ENCODE peak calls at places on chromosome 18, in six cellular contexts. R, F, Y, L, U and D are unnamed samples.

GRCh38 chr18:47758000-47758399 is 172.5 kb downstream of the SMAD2 start:
- DNase-seq in R (no peak), F (no peak), Y (no peak), L (no peak), U (no peak), D (no peak)

GRCh38 chr18:21063011-21063410 is 48.6 kb downstream of the ROCK1 start:
- DNase-seq in R (no peak), F (no peak), Y (no peak), L (no peak), U (no peak), D (no peak)

GRCh38 chr18:31185551-31185950 is 22.9 kb upstream of the DSC1 start:
- DNase-seq in R (no peak), F (no peak), Y (no peak), L (no peak), U (no peak), D (no peak)

GRCh38 chr18:48986851-48987761 is 36.3 kb upstream of the SMAD7 start:
- DNase-seq in R (no peak), F (no peak), Y (no peak), L (no peak), U (no peak), D (no peak)

GRCh38 chr18:62634991-62635630 is 80.2 kb upstream of the PHLPP1 start:
- DNase-seq in R (no peak), F (peak; percentile 13), Y (no peak), L (no peak), U (no peak), D (no peak)

GRCh38 chr18:57353940-57354461 is 1.6 kb downstream of the ST8SIA3 start:
- DNase-seq in R (no peak), F (no peak), Y (peak; percentile 47), L (peak; percentile 29), U (no peak), D (no peak)

GRCh38 chr18:48996901-48997463 is 46.2 kb upstream of the SMAD7 start:
- DNase-seq in R (no peak), F (no peak), Y (peak; percentile 29), L (no peak), U (no peak), D (peak; percentile 39)

GRCh38 chr18:35042389-35043066 is 1.3 kb downstream of the MAPRE2 start:
- DNase-seq in R (no peak), F (no peak), Y (no peak), L (no peak), U (no peak), D (no peak)

GRCh38 chr18:63298393-63299015 is 21.1 kb downstream of the BCL2 start:
- DNase-seq in R (no peak), F (no peak), Y (no peak), L (no peak), U (no peak), D (no peak)

GRCh38 chr18:35511833-35512232 is 14.1 kb upstream of the INO80C start:
- DNase-seq in R (no peak), F (no peak), Y (no peak), L (no peak), U (no peak), D (no peak)

GRCh38 chr18:79404567-79404910 is 8.8 kb downstream of the NFATC1 start:
- DNase-seq in R (no peak), F (no peak), Y (no peak), L (no peak), U (no peak), D (peak; percentile 46)

GRCh38 chr18:50240083-50240563 is 26.2 kb downstream of the CFAP53 start:
- DNase-seq in R (no peak), F (no peak), Y (no peak), L (no peak), U (no peak), D (no peak)

GRCh38 chr18:75582406-75582821 is 154.9 kb upstream of the SMIM21 start:
- DNase-seq in R (no peak), F (no peak), Y (no peak), L (no peak), U (no peak), D (no peak)

GRCh38 chr18:28766027-28766426 is 589.1 kb upstream of the CDH2 start:
- DNase-seq in R (no peak), F (no peak), Y (no peak), L (no peak), U (no peak), D (no peak)

GRCh38 chr18:63182861-63183260 is 136.7 kb downstream of the BCL2 start:
- DNase-seq in R (no peak), F (no peak), Y (no peak), L (no peak), U (no peak), D (no peak)

GRCh38 chr18:35076556-35076955 is 35.3 kb downstream of the MAPRE2 start:
- DNase-seq in R (no peak), F (no peak), Y (no peak), L (no peak), U (no peak), D (no peak)

GRCh38 chr18:64474751-64475150 is 325.9 kb upstream of the LINC00305 start:
- DNase-seq in R (no peak), F (no peak), Y (no peak), L (no peak), U (no peak), D (no peak)

GRCh38 chr18:35089382-35089781 is 48.2 kb downstream of the MAPRE2 start:
- DNase-seq in R (no peak), F (no peak), Y (no peak), L (no peak), U (no peak), D (no peak)

GRCh38 chr18:48831113-48831759 is 119.5 kb downstream of the SMAD7 start:
- DNase-seq in R (no peak), F (peak; percentile 50), Y (no peak), L (no peak), U (peak; percentile 49), D (peak; percentile 34)

DNA sequence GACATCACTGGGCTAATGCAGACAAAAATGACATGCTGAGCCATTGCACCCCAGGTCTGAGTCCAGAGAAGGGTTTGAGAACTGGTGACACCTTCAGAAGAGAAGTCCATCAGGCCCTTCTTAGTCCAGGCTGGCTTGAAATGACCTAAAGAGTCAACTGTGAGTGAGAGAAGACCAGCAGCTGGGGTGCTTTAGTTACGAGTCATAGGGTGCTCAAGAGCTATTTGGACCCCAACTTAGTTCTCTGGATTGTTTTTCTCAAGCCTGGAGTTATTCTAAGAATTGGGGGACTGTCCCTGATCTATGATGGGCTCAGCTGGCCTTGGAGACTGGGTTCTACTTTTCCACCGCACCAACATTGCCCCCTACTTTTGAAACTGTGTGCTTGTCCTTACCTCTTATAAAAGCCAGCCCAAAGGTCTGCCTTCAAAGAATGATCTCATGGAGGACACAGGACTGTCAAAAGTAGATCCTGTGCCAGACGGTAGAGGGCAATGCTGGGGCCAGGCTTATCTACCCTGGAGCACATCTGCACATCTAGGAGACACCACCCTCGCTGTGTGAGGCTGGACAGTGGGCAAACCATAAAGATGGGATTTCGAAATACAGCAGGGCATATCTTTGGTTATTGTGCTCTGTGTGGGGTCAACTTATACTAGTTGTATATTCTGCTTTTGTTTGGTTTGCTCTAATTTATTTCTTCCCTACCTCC is 333.0 kb upstream of the SLC14A2 start:
- DNase-seq in R (no peak), F (no peak), Y (no peak), L (no peak), U (no peak), D (no peak)
- TF ChIP-seq CTCF in R (no peak), F (no peak), Y (no peak), L (no peak), U (no peak), D (no peak)

GRCh38 chr18:59305295-59305694 is 13.2 kb downstream of the CPLX4 start:
- DNase-seq in R (no peak), F (no peak), Y (no peak), L (no peak), U (no peak), D (no peak)
- H3K27me3 ChIP-seq in R (peaks cover 18% of the 10 kb centered on the region), F (peaks cover 23% of the 10 kb centered on the region), Y (peaks cover 11% of the 10 kb centered on the region), L (no peaks in the 10 kb centered on the region), U (peaks cover 35% of the 10 kb centered on the region), D (peaks cover 23% of the 10 kb centered on the region)

GRCh38 chr18:10278265-10278664 is 176.2 kb upstream of the APCDD1 start:
- DNase-seq in R (no peak), F (no peak), Y (no peak), L (no peak), U (no peak), D (no peak)

GRCh38 chr18:10274327-10274726 is 180.1 kb upstream of the APCDD1 start:
- DNase-seq in R (no peak), F (no peak), Y (peak; percentile 54), L (no peak), U (no peak), D (no peak)

GRCh38 chr18:10275506-10275905 is 178.9 kb upstream of the APCDD1 start:
- DNase-seq in R (no peak), F (no peak), Y (no peak), L (no peak), U (no peak), D (no peak)

GRCh38 chr18:10279905-10280658 is 174.4 kb upstream of the APCDD1 start:
- DNase-seq in R (no peak), F (no peak), Y (no peak), L (no peak), U (no peak), D (no peak)

GRCh38 chr18:10279476-10279875 is 175.0 kb upstream of the APCDD1 start:
- DNase-seq in R (no peak), F (no peak), Y (no peak), L (no peak), U (no peak), D (no peak)
- H3K4me3 ChIP-seq in R (no peak overlapping the region), F (no peak overlapping the region), Y (no peak overlapping the region), L (no peak overlapping the region), U (no peak overlapping the region), D (no peak overlapping the region)

GRCh38 chr18:24426073-24426397 is 435 bp upstream of the IMPACT start:
- DNase-seq in R (no peak), F (no peak), Y (no peak), L (no peak), U (no peak), D (no peak)

GRCh38 chr18:24426398-24427294 is at the start of gene IMPACT:
- DNase-seq in R (peak; percentile 86), F (peak; percentile 82), Y (peak; percentile 90), L (peak; percentile 77), U (peak; percentile 87), D (peak; percentile 90)

GRCh38 chr18:24427484-24427883 is 1.0 kb downstream of the IMPACT start:
- DNase-seq in R (no peak), F (no peak), Y (no peak), L (no peak), U (no peak), D (no peak)

GRCh38 chr18:24429188-24429587 is 2.7 kb downstream of the IMPACT start:
- DNase-seq in R (no peak), F (no peak), Y (no peak), L (no peak), U (no peak), D (no peak)

GRCh38 chr18:24428709-24429108 is 2.2 kb downstream of the IMPACT start:
- DNase-seq in R (no peak), F (no peak), Y (no peak), L (no peak), U (no peak), D (no peak)
- TF ChIP-seq CTCF in R (no peak), F (no peak), Y (no peak), L (no peak), U (no peak), D (no peak)

GRCh38 chr18:5414546-5414945 is 119.0 kb upstream of the ZBTB14 start:
- DNase-seq in R (no peak), F (no peak), Y (no peak), L (no peak), U (no peak), D (no peak)
- H3K27me3 ChIP-seq in R (no peaks in the 10 kb centered on the region), F (no peaks in the 10 kb centered on the region), Y (no peaks in the 10 kb centered on the region), L (no peaks in the 10 kb centered on the region), U (no peaks in the 10 kb centered on the region), D (no peaks in the 10 kb centered on the region)